ENCODE peak calls at places on chromosomes 13 and 19, in nine cellular contexts. L is tibial artery, I is left lung, M is endothelial cell of umbilical vein, C is heart left ventricle, E is H9, X is mammary epithelial cell, Y is A549, P is aorta. D is an unnamed sample. For H3K9me3, the result is how much of the 10 kb centered on the place peaks cover.

GRCh38 chr13:42373048-42373812 is 101.3 kb downstream of the AKAP11 start:
- DNase-seq in L (no peak), I (no peak), M (no peak), C (no peak), E (no peak), X (no peak), Y (no peak), P (no peak), D (no peak)

GRCh38 chr13:33290421-33290965 is 4.9 kb upstream of the STARD13 start:
- DNase-seq in L (no peak), I (no peak), M (no peak), C (no peak), E (no peak), X (no peak), Y (no peak), P (no peak), D (no peak)

GRCh38 chr19:23052349-23052748 is 49.4 kb upstream of the ZNF728 start:
- DNase-seq in L (no peak), I (no peak), M (no peak), C (no peak), E (no peak), X (no peak), Y (no peak), P (no peak), D (no peak)

GRCh38 chr19:42412223-42412622 is 15.0 kb downstream of the LIPE start:
- DNase-seq in L (no peak), I (peak), M (no peak), C (peak), E (no peak), X (no peak), Y (no peak), P (peak), D (no peak)

GRCh38 chr19:52941941-52942370 is 18.7 kb upstream of the ZNF888 start:
- DNase-seq in L (peak), I (peak), M (peak), C (no peak), E (peak), X (peak), Y (no peak), P (no peak), D (peak)

GRCh38 chr19:12867120-12868099 is 13.8 kb downstream of the DNASE2 start:
- DNase-seq in L (no peak), I (peak), M (peak), C (peak), E (peak), X (no peak), Y (no peak), P (no peak), D (peak)

GRCh38 chr13:48000559-48001126 is 430 bp downstream of the SUCLA2 start:
- DNase-seq in L (no peak), I (peak), M (peak), C (no peak), E (peak), X (peak), Y (peak), P (peak), D (peak)

GRCh38 chr13:98629055-98629454 is 52.1 kb upstream of the STK24 start:
- DNase-seq in L (no peak), I (no peak), M (no peak), C (no peak), E (no peak), X (no peak), Y (no peak), P (no peak), D (no peak)

GRCh38 chr13:24270639-24271131 is 38.7 kb upstream of the C1QTNF9 start:
- DNase-seq in L (peak), I (peak), M (peak), C (peak), E (no peak), X (peak), Y (no peak), P (peak), D (peak)

GRCh38 chr19:11164879-11165406 is 9.4 kb upstream of the SPC24 start:
- DNase-seq in L (peak), I (no peak), M (peak), C (peak), E (no peak), X (no peak), Y (no peak), P (peak), D (no peak)

GRCh38 chr13:30745917-30746686 is 10.8 kb downstream of the ALOX5AP start:
- DNase-seq in L (no peak), I (no peak), M (peak), C (no peak), E (no peak), X (peak), Y (no peak), P (no peak), D (no peak)

GRCh38 chr19:38506723-38507550 is 73.4 kb downstream of the RYR1 start:
- DNase-seq in L (no peak), I (peak), M (peak), C (peak), E (peak), X (peak), Y (peak), P (peak), D (peak)
- H3K9me3 ChIP-seq in L (under half), I (under half), M (under half), C (under half), E (under half), X (under half), Y (under half), P (under half), D (under half)

DNA sequence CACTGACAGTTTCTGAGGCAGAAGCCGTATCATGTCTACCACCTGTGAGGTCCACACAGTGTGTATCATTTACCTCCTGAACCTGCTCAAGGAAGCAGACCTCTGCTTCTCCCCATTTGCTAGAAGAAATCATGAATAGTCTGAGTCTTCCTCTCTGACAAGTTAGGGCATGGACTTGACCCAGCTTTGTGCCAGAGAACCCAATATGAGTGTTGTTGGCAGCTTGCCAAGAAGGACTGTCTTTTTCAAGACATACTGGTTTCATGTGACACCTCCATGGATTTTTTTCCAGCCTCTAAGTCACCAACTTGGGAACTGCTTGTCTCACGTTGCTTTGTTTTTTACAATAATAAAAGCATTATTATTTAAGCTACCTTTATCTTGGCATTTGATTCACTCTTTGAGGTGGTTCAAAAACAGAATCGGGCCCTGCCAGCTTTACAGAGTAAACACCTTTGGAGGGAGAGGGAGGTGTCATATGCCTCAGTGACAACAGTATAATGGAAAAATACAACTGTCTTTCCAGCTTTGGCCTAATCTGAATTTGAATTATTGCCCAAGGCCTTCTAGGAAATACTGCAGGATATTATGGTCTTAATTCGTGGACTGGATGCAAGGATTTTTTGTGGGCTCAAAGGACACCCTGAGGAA is 9.6 kb downstream of the ZNF211 start:
- DNase-seq in L (no peak), I (no peak), M (no peak), C (no peak), E (no peak), X (peak), Y (no peak), P (no peak), D (no peak)
- H3K9me3 ChIP-seq in L (half or more), I (half or more), M (under half), C (under half), E (under half), X (under half), Y (half or more), P (under half), D (under half)

GRCh38 chr19:15516363-15516762 is 8.0 kb downstream of the CYP4F22 start:
- DNase-seq in L (no peak), I (no peak), M (no peak), C (no peak), E (no peak), X (no peak), Y (no peak), P (no peak), D (no peak)
- H3K9me3 ChIP-seq in L (under half), I (under half), M (under half), C (under half), E (half or more), X (under half), Y (under half), P (under half), D (under half)

GRCh38 chr19:27773318-27774094 is 1439.4 kb downstream of the UQCRFS1 start:
- DNase-seq in L (no peak), I (no peak), M (no peak), C (no peak), E (peak), X (no peak), Y (no peak), P (no peak), D (no peak)
- H3K9me3 ChIP-seq in L (half or more), I (half or more), M (under half), C (under half), E (under half), X (under half), Y (half or more), P (under half), D (under half)

GRCh38 chr19:8897106-8897505 is 64.9 kb downstream of the MBD3L1 start:
- DNase-seq in L (no peak), I (no peak), M (no peak), C (no peak), E (no peak), X (no peak), Y (no peak), P (no peak), D (no peak)
- H3K9me3 ChIP-seq in L (under half), I (under half), M (under half), C (under half), E (half or more), X (under half), Y (under half), P (under half), D (under half)

DNA sequence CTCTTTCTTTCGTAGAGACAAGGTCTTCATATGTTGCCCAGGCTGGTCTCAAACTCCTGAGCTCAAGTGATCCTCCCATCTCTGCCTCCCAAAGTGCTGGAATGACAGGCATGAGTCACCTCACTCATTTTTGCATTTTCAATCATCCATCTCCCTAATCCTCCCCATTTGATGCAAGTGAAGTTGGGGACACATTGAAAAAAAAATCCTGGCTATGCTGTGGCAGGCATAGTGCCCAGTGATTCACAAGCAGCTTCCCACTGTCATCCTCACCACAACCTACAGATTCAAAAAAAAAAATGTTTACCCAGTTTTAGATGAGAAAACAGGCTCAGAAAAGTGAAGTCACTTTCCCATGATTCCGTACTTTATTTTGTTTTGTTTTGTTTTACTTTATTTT is 44.7 kb upstream of the USP29 start:
- DNase-seq in L (no peak), I (no peak), M (no peak), C (no peak), E (no peak), X (no peak), Y (no peak), P (no peak), D (no peak)
- H3K9me3 ChIP-seq in L (under half), I (half or more), M (under half), C (under half), E (half or more), X (under half), Y (half or more), P (under half), D (under half)

DNA sequence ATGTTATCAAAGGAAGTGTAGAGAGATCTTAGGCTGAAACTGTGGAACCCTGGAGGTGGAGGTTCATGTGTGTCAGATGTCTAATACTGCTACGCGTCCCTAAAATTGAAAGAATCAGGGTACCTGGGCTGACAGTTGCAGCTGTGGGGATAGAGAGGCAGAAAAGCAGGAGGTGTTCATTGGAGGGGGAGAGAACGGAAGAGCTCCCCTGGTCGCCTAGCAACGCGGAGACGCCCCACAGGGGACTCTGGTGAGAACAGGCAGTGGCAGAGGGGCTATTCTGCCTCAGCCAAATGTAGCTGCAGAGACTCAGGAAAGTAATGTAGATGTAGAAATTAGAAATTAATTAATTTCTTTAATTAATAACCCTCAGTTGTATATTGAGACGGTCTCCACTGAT is 10.1 kb upstream of the ZNF835 start:
- DNase-seq in L (no peak), I (no peak), M (no peak), C (no peak), E (no peak), X (no peak), Y (no peak), P (no peak), D (no peak)
- H3K9me3 ChIP-seq in L (under half), I (under half), M (under half), C (under half), E (half or more), X (under half), Y (under half), P (under half), D (under half)

DNA sequence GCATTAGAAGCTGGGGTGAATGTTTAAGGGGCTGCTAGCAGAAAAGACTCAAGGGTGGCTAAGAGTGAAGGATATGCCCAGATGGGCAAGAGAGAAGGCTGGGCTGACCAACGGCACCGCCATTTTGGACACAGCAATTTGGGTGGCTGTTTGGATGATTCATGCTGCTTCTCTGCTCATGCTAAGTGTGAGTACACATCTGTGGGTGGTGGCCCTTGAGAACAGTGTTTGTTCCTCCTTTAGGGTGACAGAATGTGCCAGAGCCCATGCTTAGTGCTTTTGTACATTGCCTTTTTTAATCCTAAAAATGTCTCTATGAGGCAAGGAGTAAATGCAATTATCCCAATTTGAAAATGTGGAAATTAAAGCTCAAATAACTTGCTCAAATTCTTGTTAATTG is 9.8 kb downstream of the CBY2 start:
- DNase-seq in L (no peak), I (no peak), M (no peak), C (no peak), E (no peak), X (no peak), Y (no peak), P (no peak), D (no peak)
- H3K9me3 ChIP-seq in L (under half), I (under half), M (under half), C (under half), E (under half), X (under half), Y (under half), P (under half), D (under half)

DNA sequence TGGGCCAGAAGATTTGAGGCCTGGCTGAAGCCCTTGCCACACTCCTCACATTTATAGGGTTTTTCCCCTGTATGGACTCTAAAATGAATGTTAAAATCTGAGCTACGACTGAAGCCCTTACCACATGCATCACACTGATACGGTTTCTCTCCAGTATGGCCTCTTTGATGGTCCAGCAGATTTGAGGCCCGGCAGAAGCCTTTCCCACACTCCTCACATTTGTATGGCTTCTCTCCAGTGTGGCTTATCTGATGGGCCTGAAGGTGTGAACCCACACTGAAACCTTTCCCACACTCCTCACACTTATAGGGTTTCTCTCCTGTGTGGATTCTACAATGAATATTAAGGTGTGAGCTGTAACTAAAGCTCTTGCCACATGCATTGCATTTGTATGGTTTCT is 21.0 kb downstream of the ZNF45 start:
- DNase-seq in L (no peak), I (no peak), M (no peak), C (no peak), E (no peak), X (no peak), Y (no peak), P (no peak), D (no peak)
- H3K9me3 ChIP-seq in L (half or more), I (half or more), M (under half), C (under half), E (half or more), X (under half), Y (half or more), P (under half), D (under half)